ENCODE peak calls at places on chromosomes 6 and 20, in eight cellular contexts. O is hepatocyte, V is PC-3, W is HCT116, S is GM23338, U is GM23248, M is MM.1S, C is SK-N-SH. P is an unnamed sample.
A peak's percentile ranks its signal among the peaks of the same experiment; 100 is the strongest.

GRCh38 chr6:170042596-170043118 is 248.2 kb downstream of the DLL1 start:
- DNase-seq in W (no peak), O (no peak), U (no peak), C (no peak), M (no peak), V (no peak), S (no peak), P (no peak)

GRCh38 chr6:67694127-67694526 is 941.0 kb upstream of the ADGRB3 start:
- DNase-seq in C (no peak), U (no peak), O (no peak), M (no peak), W (no peak), S (peak; percentile 8), V (peak; percentile 19), P (peak; percentile 5)

GRCh38 chr6:17703256-17703694 is 3.5 kb downstream of the NUP153 start:
- DNase-seq in U (peak; percentile 92), S (no peak), V (peak; percentile 80), O (peak; percentile 47), C (no peak), W (no peak), M (no peak), P (peak; percentile 52)

GRCh38 chr6:6972456-6972855 is 135.3 kb upstream of the RREB1 start:
- DNase-seq in C (no peak), V (peak; percentile 54), O (peak; percentile 68), W (no peak), M (no peak), U (peak; percentile 60), S (no peak), P (no peak)

GRCh38 chr6:53541900-53542299 is 3.0 kb downstream of the GCLC start:
- DNase-seq in S (peak; percentile 3), M (no peak), U (no peak), V (no peak), O (no peak), C (no peak), W (no peak), P (no peak)

GRCh38 chr20:35699127-35699913 is at the start of the genes NFS1 and ROMO1:
- DNase-seq in C (peak; percentile 97), W (peak; percentile 56), V (peak; percentile 89), M (peak; percentile 86), U (peak; percentile 96), O (peak; percentile 95), S (peak; percentile 95), P (peak; percentile 92)

GRCh38 chr20:63626424-63627128 is at the start of gene GMEB2:
- DNase-seq in W (peak; percentile 21), V (peak; percentile 74), C (peak; percentile 95), S (peak; percentile 75), U (no peak), M (peak; percentile 68), O (peak; percentile 91), P (peak; percentile 87)

GRCh38 chr6:159979136-159979874 is 10.4 kb downstream of the IGF2R start:
- DNase-seq in S (no peak), V (peak; percentile 82), U (peak; percentile 78), O (no peak), M (peak; percentile 58), C (no peak), W (no peak), P (peak; percentile 80)

GRCh38 chr20:63690001-63690897 is 6.2 kb upstream of the TNFRSF6B start:
- DNase-seq in W (no peak), V (no peak), U (no peak), O (no peak), S (no peak), C (no peak), M (no peak), P (no peak)

GRCh38 chr20:57480444-57481152 is 44.3 kb downstream of the CTCFL start:
- DNase-seq in W (no peak), M (peak; percentile 92), U (no peak), O (no peak), V (no peak), C (no peak), S (no peak), P (peak; percentile 95)

GRCh38 chr20:14555676-14556075 is 218.3 kb upstream of the FLRT3 start:
- DNase-seq in U (no peak), C (no peak), M (no peak), O (no peak), V (no peak), W (no peak), S (no peak), P (no peak)

GRCh38 chr20:63253438-63254236 is 626 bp downstream of the NKAIN4 start:
- DNase-seq in U (peak; percentile 36), O (peak; percentile 55), V (no peak), W (no peak), M (no peak), C (peak; percentile 65), S (peak; percentile 84), P (no peak)

GRCh38 chr20:1205802-1206201 is 2.5 kb downstream of the C20orf202 start:
- DNase-seq in W (no peak), M (no peak), V (no peak), S (no peak), C (no peak), U (no peak), O (no peak), P (no peak)

GRCh38 chr20:23049201-23049932 is at the start of gene THBD:
- DNase-seq in M (no peak), O (peak; percentile 84), U (peak; percentile 85), V (peak; percentile 73), S (peak; percentile 68), W (no peak), C (no peak), P (no peak)

GRCh38 chr6:21826460-21826859 is 232.9 kb downstream of the SOX4 start:
- DNase-seq in U (no peak), O (no peak), V (no peak), W (no peak), C (no peak), S (no peak), M (no peak), P (no peak)

DNA sequence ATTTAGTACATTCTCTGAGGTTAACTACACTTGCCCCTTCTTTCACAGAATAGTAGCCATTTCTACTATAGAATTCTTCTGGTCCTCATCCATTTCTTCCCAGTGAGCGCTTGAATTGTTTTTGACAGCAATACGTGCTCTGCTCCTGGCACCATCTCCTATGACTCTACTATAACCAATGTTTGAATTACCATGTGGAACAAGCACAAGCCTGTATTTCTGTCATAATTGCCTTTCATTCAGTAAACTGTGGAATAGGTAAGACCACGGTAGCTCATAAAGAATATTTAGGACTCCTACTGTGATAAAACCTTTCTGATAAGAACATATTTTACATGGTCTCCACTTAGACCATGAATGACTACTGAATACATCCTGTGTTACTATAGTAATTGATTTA is 435.4 kb upstream of the NRSN1 start:
- DNase-seq in V (no peak), S (no peak), W (no peak), C (no peak), M (no peak), U (no peak), O (no peak), P (no peak)
- H3K9me2 ChIP-seq in V (no peaks in the 10 kb centered on the region), S (no peaks in the 10 kb centered on the region), W (no peaks in the 10 kb centered on the region), C (no peaks in the 10 kb centered on the region), M (no peaks in the 10 kb centered on the region), U (no peaks in the 10 kb centered on the region), O (no peaks in the 10 kb centered on the region), P (no peaks in the 10 kb centered on the region)

GRCh38 chr20:47544240-47544639 is 42.6 kb downstream of the NCOA3 start:
- DNase-seq in S (no peak), V (peak; percentile 56), M (no peak), U (peak; percentile 75), C (no peak), W (no peak), O (no peak), P (no peak)

GRCh38 chr20:47547034-47547387 is 45.3 kb downstream of the NCOA3 start:
- DNase-seq in O (no peak), U (no peak), C (no peak), V (no peak), M (no peak), S (no peak), W (no peak), P (no peak)

GRCh38 chr20:47544852-47545251 is 43.2 kb downstream of the NCOA3 start:
- DNase-seq in M (no peak), S (no peak), O (no peak), V (no peak), C (no peak), U (peak; percentile 54), W (no peak), P (no peak)

GRCh38 chr20:47545499-47545898 is 43.8 kb downstream of the NCOA3 start:
- DNase-seq in S (no peak), M (no peak), W (no peak), U (no peak), O (no peak), C (no peak), V (no peak), P (no peak)

DNA sequence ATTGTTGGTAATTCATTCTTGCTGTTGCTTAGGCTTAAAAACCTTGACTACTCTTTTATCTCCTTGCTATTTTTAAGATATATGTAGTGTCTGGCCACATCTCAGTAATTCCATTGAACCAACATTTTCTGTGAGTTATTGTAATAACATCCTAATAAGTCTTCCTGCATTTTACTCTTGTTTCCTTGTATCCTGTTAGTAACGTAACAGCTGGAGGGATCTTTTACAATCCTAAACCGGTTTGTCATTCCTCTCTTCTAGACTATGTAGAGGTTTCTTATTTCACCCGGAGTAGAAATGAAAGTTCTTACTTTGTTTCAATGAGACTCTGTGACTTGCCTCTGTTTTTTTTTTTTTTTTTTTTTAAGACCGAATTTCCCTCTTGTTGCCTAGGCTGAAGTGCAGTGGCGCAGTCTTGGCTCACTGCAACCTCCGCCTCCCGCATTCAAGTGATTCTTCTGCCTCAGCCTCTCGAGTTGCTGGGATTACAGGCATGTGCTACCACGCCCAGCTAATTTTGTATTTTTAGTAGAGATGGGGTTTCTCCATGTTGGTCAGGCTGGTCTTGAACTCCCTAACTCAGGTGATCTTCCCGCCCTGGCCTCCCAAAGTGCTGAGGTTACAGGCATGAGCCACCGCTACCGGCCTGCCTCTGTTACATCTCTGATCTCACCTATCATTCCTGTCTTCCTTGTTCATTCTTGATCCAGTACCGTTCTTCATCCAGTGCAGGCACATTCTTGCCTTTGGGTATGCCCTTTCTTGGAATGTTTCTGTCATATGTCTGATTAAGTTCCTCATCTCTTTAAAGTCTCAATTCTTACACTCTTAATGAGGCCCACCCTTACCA is 44.7 kb downstream of the NCOA3 start:
- DNase-seq in V (peak; percentile 70), M (no peak), C (no peak), U (peak; percentile 79), S (peak; percentile 49), W (no peak), O (no peak), P (no peak)
- TF ChIP-seq EZH2phosphoT487 in V (no peak), M (no peak), C (no peak), U (no peak), S (no peak), W (no peak), O (no peak), P (no peak)

DNA sequence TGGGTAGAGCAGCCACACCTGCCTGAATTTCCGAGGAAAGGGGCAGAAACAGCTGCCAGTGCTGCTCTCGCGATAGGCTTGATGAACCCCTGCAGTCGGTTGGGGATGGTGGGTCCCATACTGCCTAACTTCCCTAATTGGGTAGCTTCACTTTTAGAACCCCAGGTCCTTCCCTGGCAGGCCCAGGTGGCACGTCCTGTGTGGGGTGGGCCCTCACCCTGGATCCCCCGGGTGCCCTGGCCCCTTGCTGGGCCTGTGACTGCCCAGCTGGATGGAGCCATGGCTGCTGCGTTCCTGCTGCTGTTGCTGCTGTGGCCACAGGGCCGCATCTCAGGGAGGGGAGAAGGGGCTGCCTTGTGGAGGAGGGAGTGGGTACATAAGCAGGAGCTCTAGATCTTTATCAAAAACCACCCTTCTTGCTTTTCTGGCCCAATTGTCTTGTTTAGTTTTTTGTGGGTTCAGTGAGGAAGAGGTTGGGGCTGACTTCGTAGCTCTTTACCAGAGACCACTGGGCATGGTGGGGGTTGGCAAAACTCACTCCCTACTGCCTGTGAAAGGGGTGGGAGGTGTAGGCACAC is 19.2 kb downstream of the TREML4 start:
- DNase-seq in M (no peak), S (no peak), U (no peak), C (no peak), W (no peak), V (no peak), O (no peak), P (no peak)
- H3K9me2 ChIP-seq in M (no peaks in the 10 kb centered on the region), S (peaks cover 3% of the 10 kb centered on the region), U (no peaks in the 10 kb centered on the region), C (no peaks in the 10 kb centered on the region), W (no peaks in the 10 kb centered on the region), V (no peaks in the 10 kb centered on the region), O (no peaks in the 10 kb centered on the region), P (no peaks in the 10 kb centered on the region)

GRCh38 chr20:5205348-5206210 is 78.8 kb downstream of the CDS2 start:
- DNase-seq in W (peak; percentile 33), U (peak; percentile 81), O (peak; percentile 88), S (peak; percentile 92), M (peak; percentile 63), V (peak; percentile 86), C (peak; percentile 83), P (peak; percentile 75)
- TF ChIP-seq EZH2phosphoT487 in W (no peak), U (no peak), O (no peak), S (no peak), M (no peak), V (no peak), C (no peak), P (no peak)

P was measured in OCI-LY7.